ENCODE peak calls at places on chromosomes 13 and 19, in five cellular contexts. O is cardiac muscle cell; T is tibial artery; H is CD8-positive, alpha-beta T cell; C is keratinocyte. A is an unnamed sample.

GRCh38 chr19:47035495-47036232 is 12.8 kb downstream of the TMEM160 start:
- DNase-seq in O (peak; percentile 79), T (peak; percentile 79), H (peak; percentile 90), C (peak; percentile 88), A (peak; percentile 47)

GRCh38 chr13:84607614-84608013 is 725.3 kb upstream of the SLITRK1 start:
- DNase-seq in O (no peak), T (peak; percentile 21), H (no peak), C (no peak), A (peak; percentile 50)

GRCh38 chr13:37429976-37430375 is 168.6 kb downstream of the POSTN start:
- DNase-seq in O (no peak), T (no peak), H (no peak), C (no peak), A (peak; percentile 83)

GRCh38 chr19:47093841-47094240 is 19.7 kb downstream of the ZC3H4 start:
- DNase-seq in O (peak; percentile 40), T (no peak), H (no peak), C (no peak), A (no peak)

GRCh38 chr13:101925731-101926130 is 473.3 kb downstream of the ITGBL1 start:
- DNase-seq in O (no peak), T (no peak), H (no peak), C (no peak), A (no peak)

GRCh38 chr19:401836-402535 is 7.0 kb downstream of the C2CD4C start:
- DNase-seq in O (no peak), T (no peak), H (no peak), C (no peak), A (no peak)

GRCh38 chr13:106520205-106521004 is 15.1 kb downstream of the EFNB2 start:
- DNase-seq in O (peak; percentile 24), T (no peak), H (no peak), C (no peak), A (no peak)

GRCh38 chr19:48676887-48677286 is 4.1 kb upstream of the NTN5 start:
- DNase-seq in O (no peak), T (no peak), H (no peak), C (no peak), A (no peak)

GRCh38 chr19:8655340-8655709 is 24.9 kb downstream of the NFILZ start:
- DNase-seq in O (no peak), T (no peak), H (peak; percentile 58), C (no peak), A (no peak)

GRCh38 chr19:4139614-4140236 is 13.7 kb upstream of the CREB3L3 start:
- DNase-seq in O (peak; percentile 59), T (peak; percentile 78), H (peak; percentile 80), C (no peak), A (no peak)
- H3K27ac ChIP-seq in O (no peak overlapping the region), T (no peak overlapping the region), H (no peak overlapping the region), C (no peak overlapping the region), A (no peak overlapping the region)

GRCh38 chr19:56707821-56708220 is 36.3 kb upstream of the ZNF835 start:
- DNase-seq in O (no peak), T (no peak), H (no peak), C (no peak), A (no peak)

GRCh38 chr19:56712609-56713008 is 41.1 kb upstream of the ZNF835 start:
- DNase-seq in O (no peak), T (no peak), H (no peak), C (no peak), A (no peak)

GRCh38 chr19:56705939-56706338 is 34.4 kb upstream of the ZNF835 start:
- DNase-seq in O (no peak), T (no peak), H (no peak), C (no peak), A (no peak)

GRCh38 chr19:56710437-56710836 is 38.9 kb upstream of the ZNF835 start:
- DNase-seq in O (no peak), T (no peak), H (no peak), C (no peak), A (no peak)
- TF ChIP-seq CTCF in O (no peak), T (no peak), H (no peak), C (no peak), A (no peak)

GRCh38 chr13:39599842-39600241 is 3.2 kb downstream of the LHFPL6 start:
- DNase-seq in O (no peak), T (no peak), H (no peak), C (no peak), A (no peak)
- H3K4me3 ChIP-seq in O (no peak overlapping the region), T (peak overlapping the region; percentile 81), H (no peak overlapping the region), C (peak overlapping the region; percentile 42), A (peak overlapping the region; percentile 29)

GRCh38 chr13:39385621-39386231 is 217.3 kb downstream of the LHFPL6 start:
- DNase-seq in O (no peak), T (no peak), H (no peak), C (no peak), A (no peak)

GRCh38 chr13:39379667-39380655 is 223.0 kb downstream of the LHFPL6 start:
- DNase-seq in O (no peak), T (no peak), H (no peak), C (no peak), A (no peak)

GRCh38 chr13:39381456-39381855 is 221.5 kb downstream of the LHFPL6 start:
- DNase-seq in O (no peak), T (no peak), H (no peak), C (no peak), A (no peak)

DNA sequence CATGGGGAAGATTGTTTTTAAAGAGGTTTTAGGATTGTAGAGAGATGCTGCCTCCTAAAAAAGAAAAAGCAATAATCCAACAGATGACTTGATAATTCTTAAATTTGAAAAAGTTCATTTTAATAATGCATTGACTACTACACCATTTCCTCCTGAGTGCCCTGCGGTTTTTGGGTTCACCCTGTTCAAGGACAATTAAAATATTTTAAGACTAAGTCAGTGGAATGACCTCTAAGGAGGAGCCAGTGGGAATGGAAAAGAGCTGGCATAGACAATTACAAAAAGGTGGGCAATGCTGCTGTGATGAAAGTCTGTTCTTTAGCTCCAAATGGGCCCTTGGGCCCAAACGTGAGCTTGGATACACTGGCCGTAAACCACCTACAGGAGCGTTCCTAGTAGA is 217.8 kb downstream of the LHFPL6 start:
- DNase-seq in O (no peak), T (no peak), H (no peak), C (no peak), A (no peak)
- H3K27ac ChIP-seq in O (no peak overlapping the region), T (peak overlapping the region; percentile 44), H (no peak overlapping the region), C (no peak overlapping the region), A (no peak overlapping the region)

GRCh38 chr13:27868639-27869435 is 51.0 kb upstream of the PDX1 start:
- DNase-seq in O (peak; percentile 6), T (no peak), H (no peak), C (no peak), A (no peak)

GRCh38 chr13:27869436-27870090 is 50.2 kb upstream of the PDX1 start:
- DNase-seq in O (no peak), T (no peak), H (no peak), C (no peak), A (no peak)
- TF ChIP-seq CTCF in O (no peak), T (no peak), H (peak; percentile 4), C (no peak), A (no peak)

GRCh38 chr13:41122838-41123237 is 9.8 kb downstream of the KBTBD6 start:
- DNase-seq in O (no peak), T (no peak), H (no peak), C (no peak), A (no peak)
- H3K4me3 ChIP-seq in O (no peak overlapping the region), T (no peak overlapping the region), H (no peak overlapping the region), C (no peak overlapping the region), A (no peak overlapping the region)

GRCh38 chr19:5803752-5804515 is 933 bp upstream of the NRTN start:
- DNase-seq in O (peak; percentile 95), T (peak; percentile 73), H (peak; percentile 92), C (no peak), A (peak; percentile 74)
- H3K27ac ChIP-seq in O (no peak overlapping the region), T (no peak overlapping the region), H (no peak overlapping the region), C (no peak overlapping the region), A (no peak overlapping the region)

DNA sequence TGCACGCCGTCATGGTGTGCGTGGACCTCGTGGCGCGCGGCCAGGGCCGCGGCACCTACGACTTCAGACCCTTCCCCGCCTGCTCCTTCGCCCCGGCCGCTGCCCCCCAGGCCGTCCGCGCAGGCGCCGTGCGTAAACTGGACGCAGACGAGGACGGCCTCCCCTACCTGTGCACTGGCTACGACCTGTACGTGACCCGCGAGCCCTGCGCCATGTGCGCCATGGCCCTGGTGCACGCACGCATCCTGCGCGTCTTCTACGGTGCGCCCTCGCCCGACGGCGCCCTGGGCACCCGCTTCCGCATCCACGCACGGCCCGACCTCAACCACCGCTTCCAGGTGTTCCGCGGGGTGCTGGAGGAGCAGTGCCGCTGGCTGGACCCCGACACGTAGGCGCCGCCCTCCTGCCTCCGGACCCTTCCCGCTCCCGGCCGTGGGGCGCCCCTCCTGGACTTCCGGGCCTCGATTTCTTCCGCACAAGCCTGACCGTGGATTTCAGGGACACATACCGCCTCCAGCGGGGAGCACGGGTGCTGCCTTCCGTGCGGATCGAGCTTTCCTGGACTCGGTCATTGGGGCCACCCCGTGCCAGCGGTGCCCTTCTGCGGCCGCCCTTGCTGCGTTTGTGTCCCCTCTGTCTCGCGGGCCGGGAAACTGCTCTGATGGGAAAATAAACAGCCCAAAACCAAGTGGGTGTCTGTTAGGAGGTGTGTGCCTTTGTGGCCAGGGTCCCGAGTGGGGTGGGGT is 7.7 kb downstream of the ADAT3 start:
- DNase-seq in O (no peak), T (no peak), H (no peak), C (no peak), A (no peak)
- TF ChIP-seq CTCF in O (no peak), T (no peak), H (no peak), C (no peak), A (no peak)

DNA sequence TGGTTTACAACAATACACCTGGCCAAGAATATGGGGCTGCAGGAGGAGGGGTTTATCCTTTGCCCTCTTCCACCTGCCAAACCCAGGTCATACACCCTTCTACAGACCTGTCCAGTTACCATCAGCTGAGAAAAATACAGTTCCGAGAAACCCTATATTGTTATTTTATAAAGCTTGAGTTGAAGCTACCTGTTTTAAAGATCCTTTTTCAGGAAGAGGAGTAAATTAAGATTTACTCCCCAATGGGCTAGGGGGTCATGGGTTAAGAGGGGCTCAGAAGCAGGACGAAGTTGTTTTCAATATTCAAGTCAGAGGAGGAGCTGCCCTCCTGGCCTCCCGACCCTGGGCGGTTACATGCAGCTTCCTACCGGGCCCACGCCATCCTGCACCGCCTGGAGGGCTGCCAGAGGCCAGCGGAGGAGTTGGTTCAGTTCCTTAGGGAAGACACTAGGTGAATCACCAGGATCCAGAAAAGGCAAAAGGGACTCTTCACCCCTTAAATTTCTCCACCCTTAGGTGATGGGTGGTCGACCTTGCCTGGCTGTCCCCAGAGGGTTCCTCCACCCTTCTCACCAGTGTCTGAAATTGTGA is 1.3 kb downstream of the GJB2 start:
- DNase-seq in O (no peak), T (no peak), H (no peak), C (no peak), A (no peak)
- H3K4me3 ChIP-seq in O (no peak overlapping the region), T (no peak overlapping the region), H (no peak overlapping the region), C (peak overlapping the region; percentile 92), A (peak overlapping the region; percentile 51)

GRCh38 chr13:95301135-95301946 is at the start of gene ABCC4:
- DNase-seq in O (peak; percentile 81), T (peak; percentile 37), H (peak; percentile 33), C (no peak), A (peak; percentile 27)
- H3K27ac ChIP-seq in O (no peak within 1 kb of the TSS), T (peak within 1 kb of the TSS; percentile 57), H (no peak within 1 kb of the TSS), C (peak within 1 kb of the TSS; percentile 72), A (peak within 1 kb of the TSS; percentile 73)